ENCODE peak calls at places on chromosomes 3 and 15, in eight cellular contexts. S is naive thymus-derived CD8-positive, alpha-beta T cell; R is SW 1271; O is RWPE2; V is fibroblast of pulmonary artery; A is activated gamma-delta T cell treated with Interleukin-2 at 50 U/mL for 16 hours; K is hippocampal formation; W is activated CD8-positive, alpha-beta T cell treated with anti-CD3 and anti-CD28 coated beads for 36 hours. M is an unnamed sample.
A peak's percentile ranks its signal among the peaks of the same experiment; 100 is the strongest.

GRCh38 chr3:136994772-136995516 is 37.2 kb downstream of the IL20RB start:
- DNase-seq in V (peak; percentile 99), R (peak; percentile 43), S (no peak), O (peak; percentile 86), K (peak; percentile 26), W (peak; percentile 11), A (no peak), M (peak; percentile 47)

GRCh38 chr3:187207624-187208023 is 10.3 kb downstream of the RTP1 start:
- DNase-seq in W (no peak), R (no peak), V (no peak), A (no peak), S (no peak), K (peak; percentile 49), O (no peak), M (no peak)

GRCh38 chr15:71201471-71201870 is 86.2 kb downstream of the THSD4 start:
- DNase-seq in O (no peak), W (no peak), S (no peak), K (no peak), R (no peak), A (no peak), V (no peak), M (no peak)

GRCh38 chr3:64593350-64593749 is 94.5 kb downstream of the ADAMTS9 start:
- DNase-seq in S (no peak), A (no peak), W (no peak), O (no peak), V (no peak), K (no peak), R (no peak), M (no peak)

GRCh38 chr3:134134240-134134639 is 104.5 kb upstream of the SLCO2A1 start:
- DNase-seq in W (no peak), O (no peak), A (no peak), R (no peak), S (no peak), K (no peak), V (no peak), M (no peak)

GRCh38 chr3:177875786-177876476 is 660.3 kb upstream of the KCNMB2 start:
- DNase-seq in V (no peak), K (no peak), W (no peak), O (no peak), S (no peak), A (no peak), R (no peak), M (no peak)

GRCh38 chr3:2098398-2099027 is at the start of gene CNTN4:
- DNase-seq in S (no peak), K (peak; percentile 15), O (no peak), V (no peak), A (no peak), W (peak; percentile 14), R (no peak), M (no peak)

GRCh38 chr15:52496776-52497470 is 31.8 kb downstream of the MYO5A start:
- DNase-seq in O (no peak), V (peak; percentile 26), W (peak; percentile 67), K (no peak), R (peak; percentile 59), A (no peak), S (no peak), M (no peak)

GRCh38 chr15:45140851-45141250 is 11.1 kb downstream of the DUOX1 start:
- DNase-seq in K (no peak), V (no peak), S (no peak), W (no peak), A (no peak), R (no peak), O (peak; percentile 62), M (no peak)

GRCh38 chr3:123271466-123272159 is 69.9 kb downstream of the SEC22A start:
- DNase-seq in S (no peak), W (no peak), A (no peak), K (no peak), V (peak; percentile 31), R (no peak), O (no peak), M (no peak)

GRCh38 chr15:24076090-24076784 is 389.1 kb upstream of the NDN start:
- DNase-seq in V (no peak), R (no peak), O (no peak), A (no peak), S (no peak), K (no peak), W (no peak), M (no peak)

GRCh38 chr15:39419651-39420050 is 161.2 kb upstream of the THBS1 start:
- DNase-seq in S (no peak), A (no peak), V (no peak), K (no peak), W (no peak), O (no peak), R (no peak), M (no peak)

GRCh38 chr3:129046732-129047552 is 13.6 kb upstream of the GP9 start:
- DNase-seq in R (no peak), V (no peak), W (no peak), A (no peak), S (no peak), O (peak; percentile 59), K (no peak), M (no peak)

GRCh38 chr3:189710620-189711388 is 79.6 kb downstream of the TP63 start:
- DNase-seq in A (no peak), R (peak; percentile 96), O (peak; percentile 69), K (no peak), S (no peak), W (peak; percentile 30), V (peak; percentile 97), M (peak; percentile 97)

GRCh38 chr3:139534444-139534812 is 5.1 kb downstream of the RBP1 start:
- DNase-seq in R (no peak), S (no peak), K (peak; percentile 56), O (peak; percentile 76), A (no peak), W (no peak), V (peak; percentile 73), M (peak; percentile 33)

GRCh38 chr15:73293773-73294172 is 75.0 kb downstream of the HCN4 start:
- DNase-seq in K (no peak), S (no peak), W (no peak), R (no peak), A (no peak), V (no peak), O (no peak), M (no peak)

GRCh38 chr15:48868549-48868948 is 9.4 kb upstream of the EID1 start:
- DNase-seq in O (no peak), V (peak; percentile 83), A (no peak), K (no peak), R (peak; percentile 2), W (no peak), S (no peak), M (peak; percentile 54)

GRCh38 chr3:8937064-8938020 is 25.9 kb downstream of the RAD18 start:
- DNase-seq in R (peak; percentile 98), V (peak; percentile 89), A (no peak), O (no peak), K (no peak), W (no peak), S (no peak), M (peak; percentile 59)